ENCODE peak calls at places on chromosomes 16 and 17, in nine cellular contexts. J is hepatocyte; K is B cell; U is PC-3; X is fibroblast of pulmonary artery; Q is CD8-positive, alpha-beta T cell; F is lower lobe of right lung; Y is NB4; D is body of pancreas. W is an unnamed sample.

GRCh38 chr16:87780385-87780989 is 14.7 kb upstream of the KLHDC4 start:
- DNase-seq in J (no peak), K (no peak), U (no peak), X (peak; percentile 74), Q (no peak), F (peak; percentile 81), Y (peak; percentile 100), D (peak; percentile 75), W (peak; percentile 94)

GRCh38 chr17:80644588-80644987 is 100.0 kb downstream of the RPTOR start:
- DNase-seq in J (no peak), K (no peak), U (no peak), X (no peak), Q (no peak), F (no peak), Y (no peak), D (no peak), W (no peak)

GRCh38 chr16:53087101-53087500 is 32.3 kb downstream of the CHD9 start:
- DNase-seq in J (no peak), K (no peak), U (no peak), X (no peak), Q (no peak), F (no peak), Y (no peak), D (no peak), W (no peak)

GRCh38 chr17:42179911-42180410 is 981 bp downstream of the KCNH4 start:
- DNase-seq in J (peak; percentile 80), K (peak; percentile 70), U (no peak), X (peak; percentile 51), Q (no peak), F (no peak), Y (peak; percentile 34), D (peak; percentile 54), W (peak; percentile 43)

GRCh38 chr17:80166446-80166845 is 3.4 kb upstream of the CARD14 start:
- DNase-seq in J (peak; percentile 35), K (peak; percentile 2), U (peak; percentile 51), X (no peak), Q (no peak), F (no peak), Y (no peak), D (no peak), W (no peak)

GRCh38 chr17:61874075-61874474 is 10.7 kb upstream of the BRIP1 start:
- DNase-seq in J (no peak), K (no peak), U (no peak), X (no peak), Q (no peak), F (no peak), Y (no peak), D (no peak), W (no peak)

GRCh38 chr17:12865769-12866168 is 76.5 kb downstream of the ARHGAP44 start:
- DNase-seq in J (no peak), K (no peak), U (no peak), X (no peak), Q (no peak), F (no peak), Y (no peak), D (no peak), W (no peak)

GRCh38 chr17:42184717-42185496 is at the start of gene HCRT:
- DNase-seq in J (no peak), K (no peak), U (no peak), X (no peak), Q (no peak), F (no peak), Y (no peak), D (no peak), W (no peak)

GRCh38 chr17:72380737-72381136 is 259.9 kb downstream of the SOX9 start:
- DNase-seq in J (no peak), K (no peak), U (no peak), X (no peak), Q (no peak), F (no peak), Y (no peak), D (no peak), W (no peak)

GRCh38 chr16:30748634-30749445 is 615 bp downstream of the PHKG2 start:
- DNase-seq in J (peak; percentile 69), K (no peak), U (peak; percentile 33), X (peak; percentile 52), Q (no peak), F (peak; percentile 68), Y (peak; percentile 53), D (peak; percentile 35), W (no peak)

GRCh38 chr16:16025214-16025968 is 76.0 kb downstream of the ABCC1 start:
- DNase-seq in J (no peak), K (no peak), U (peak; percentile 70), X (peak; percentile 79), Q (peak; percentile 10), F (no peak), Y (no peak), D (no peak), W (no peak)

GRCh38 chr16:21158208-21159110 is at the start of gene LDAF1:
- DNase-seq in J (peak; percentile 92), K (peak; percentile 92), U (peak; percentile 76), X (peak; percentile 66), Q (peak; percentile 47), F (peak; percentile 91), Y (peak; percentile 84), D (peak; percentile 85), W (peak; percentile 88)
- TF ChIP-seq CTCF in J (no peak), K (no peak), U (no peak), X (no peak), Q (no peak), F (no peak), Y (no peak), D (no peak), W (no peak)

GRCh38 chr17:75773808-75774470 is 8.9 kb upstream of the GALK1 start:
- DNase-seq in J (peak; percentile 41), K (no peak), U (no peak), X (no peak), Q (no peak), F (no peak), Y (no peak), D (no peak), W (no peak)

GRCh38 chr17:75769536-75769935 is 4.5 kb upstream of the GALK1 start:
- DNase-seq in J (peak; percentile 25), K (no peak), U (no peak), X (no peak), Q (no peak), F (peak; percentile 24), Y (no peak), D (peak; percentile 66), W (no peak)

GRCh38 chr17:75773121-75773807 is 8.3 kb upstream of the GALK1 start:
- DNase-seq in J (peak; percentile 13), K (no peak), U (no peak), X (no peak), Q (no peak), F (no peak), Y (no peak), D (no peak), W (no peak)

GRCh38 chr17:75774471-75774987 is 9.5 kb upstream of the GALK1 start:
- DNase-seq in J (no peak), K (peak; percentile 21), U (no peak), X (no peak), Q (no peak), F (no peak), Y (no peak), D (no peak), W (no peak)

DNA sequence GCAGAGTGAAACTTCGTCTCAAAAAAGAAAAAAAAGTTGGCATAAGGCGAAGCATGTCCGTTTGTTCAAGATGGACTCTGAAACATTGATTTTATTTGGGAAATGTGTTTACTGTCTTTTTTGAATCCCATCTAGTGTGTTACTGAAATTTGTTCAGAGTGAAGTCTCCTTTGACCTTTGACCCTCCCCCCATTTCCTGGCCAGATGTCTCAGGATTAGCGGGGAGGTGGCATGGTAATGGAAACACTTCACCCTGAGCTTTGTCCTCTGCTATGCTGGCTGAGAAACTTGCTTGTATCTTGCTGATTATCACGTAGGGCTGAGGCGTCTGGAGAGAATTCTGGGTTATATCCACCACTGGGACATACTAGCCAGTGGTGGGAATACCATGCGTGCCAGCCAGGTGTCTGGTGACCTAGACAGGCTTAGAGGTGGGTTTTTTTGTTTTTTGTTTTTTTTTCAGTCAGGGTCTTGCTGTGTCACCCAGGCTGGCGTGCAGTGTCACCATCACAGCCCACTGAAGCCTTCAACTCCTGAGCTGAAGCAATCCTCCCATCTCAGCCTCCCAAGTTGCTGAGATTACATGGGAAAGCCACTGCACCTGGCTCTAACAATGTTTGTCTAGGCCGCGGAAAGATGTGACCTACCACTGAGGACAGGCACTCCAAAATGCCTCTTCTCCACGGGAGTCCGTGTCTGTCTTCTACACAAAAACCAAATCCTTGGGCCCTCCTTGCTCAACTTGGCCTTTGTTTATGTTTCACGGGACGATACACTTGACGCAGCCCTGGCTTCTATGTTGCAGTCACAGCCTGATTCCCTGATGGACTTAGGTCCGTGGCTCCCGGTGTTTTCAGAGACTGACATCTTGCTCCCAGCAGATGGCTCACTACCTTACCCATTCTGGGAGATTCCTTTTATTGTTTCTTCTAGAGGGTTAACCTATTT is 6.6 kb upstream of the GALK1 start:
- DNase-seq in J (peak; percentile 49), K (no peak), U (peak; percentile 59), X (peak; percentile 44), Q (no peak), F (no peak), Y (no peak), D (no peak), W (no peak)
- TF ChIP-seq CTCF in J (peak; percentile 9), K (no peak), U (peak; percentile 61), X (peak; percentile 26), Q (no peak), F (no peak), Y (no peak), D (no peak), W (no peak)

GRCh38 chr17:1560582-1561170 is 1.9 kb downstream of the PITPNA start:
- DNase-seq in J (no peak), K (no peak), U (no peak), X (no peak), Q (no peak), F (no peak), Y (no peak), D (no peak), W (no peak)
- TF ChIP-seq CTCF in J (no peak), K (no peak), U (no peak), X (no peak), Q (no peak), F (no peak), Y (no peak), D (no peak), W (no peak)

DNA sequence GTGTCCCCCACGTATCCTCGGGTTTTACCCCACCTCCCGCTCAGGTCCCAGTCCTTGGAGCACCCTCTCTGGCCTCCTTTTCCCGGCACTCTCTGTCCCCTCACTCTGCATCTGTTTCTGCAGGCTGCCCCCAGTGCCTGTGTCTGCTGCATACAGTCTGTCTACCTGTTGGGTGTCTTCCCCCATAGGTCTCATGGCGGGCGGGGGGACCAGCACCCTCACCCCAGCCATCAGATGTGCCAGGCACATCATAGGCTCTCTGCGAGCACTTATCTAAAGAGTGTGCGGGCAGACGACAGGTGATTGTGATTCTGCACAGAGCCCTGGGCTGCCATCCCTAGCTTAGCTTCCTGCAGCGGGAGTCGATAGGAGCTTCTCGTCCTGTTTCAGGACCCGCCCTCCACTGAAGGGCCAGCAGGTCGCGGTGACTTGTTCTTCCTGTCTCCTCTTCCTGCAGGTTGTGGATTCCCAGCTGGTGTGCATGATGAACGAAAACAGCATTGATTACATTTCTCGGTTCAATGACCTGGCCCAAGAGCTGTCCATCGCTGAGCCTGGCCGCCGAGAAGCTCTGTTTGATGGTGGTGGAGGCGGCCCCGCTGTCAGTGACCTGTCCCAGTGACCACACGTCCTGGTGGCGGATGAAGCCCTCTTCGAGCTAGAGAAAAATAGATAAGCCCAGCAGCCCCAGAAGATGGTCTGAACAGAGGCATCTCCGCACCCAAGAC is 4.5 kb upstream of the JPT2 start:
- DNase-seq in J (no peak), K (no peak), U (no peak), X (no peak), Q (no peak), F (no peak), Y (no peak), D (no peak), W (no peak)
- TF ChIP-seq CTCF in J (no peak), K (no peak), U (no peak), X (no peak), Q (no peak), F (no peak), Y (no peak), D (no peak), W (no peak)

W was measured in A673.